ENCODE peak calls at places on chromosome 17, in four cellular contexts. One of them, this sample, is unnamed.

GRCh38 chr17:15917439-15918027 is 27.4 kb upstream of the ADORA2B start:
- DNase-seq in right atrium auricular region: no peak
- DNase-seq in cardiac muscle cell: no peak
- DNase-seq in CD8-positive, alpha-beta memory T cell: no peak
- DNase-seq in this sample: no peak

GRCh38 chr17:72422505-72423285 is 301.9 kb downstream of the SOX9 start:
- DNase-seq in right atrium auricular region: peak; percentile 90
- DNase-seq in cardiac muscle cell: peak; percentile 21
- DNase-seq in CD8-positive, alpha-beta memory T cell: no peak
- DNase-seq in this sample: peak; percentile 49

GRCh38 chr17:27956601-27957445 is 63.7 kb upstream of the LYRM9 start:
- DNase-seq in right atrium auricular region: no peak
- DNase-seq in cardiac muscle cell: peak; percentile 63
- DNase-seq in CD8-positive, alpha-beta memory T cell: no peak
- DNase-seq in this sample: no peak

GRCh38 chr17:70882504-70882903 is 713.2 kb downstream of the KCNJ2 start:
- DNase-seq in right atrium auricular region: no peak
- DNase-seq in cardiac muscle cell: no peak
- DNase-seq in CD8-positive, alpha-beta memory T cell: no peak
- DNase-seq in this sample: no peak

GRCh38 chr17:41800601-41801373 is 11.0 kb downstream of the P3H4 start:
- DNase-seq in right atrium auricular region: no peak
- DNase-seq in cardiac muscle cell: no peak
- DNase-seq in CD8-positive, alpha-beta memory T cell: no peak
- DNase-seq in this sample: no peak

GRCh38 chr17:5034651-5035050 is 575 bp downstream of the SLC52A1 start:
- DNase-seq in right atrium auricular region: no peak
- DNase-seq in cardiac muscle cell: no peak
- DNase-seq in CD8-positive, alpha-beta memory T cell: no peak
- DNase-seq in this sample: no peak

GRCh38 chr17:42182927-42183734 is 2.1 kb downstream of the HCRT start:
- DNase-seq in right atrium auricular region: no peak
- DNase-seq in cardiac muscle cell: no peak
- DNase-seq in CD8-positive, alpha-beta memory T cell: no peak
- DNase-seq in this sample: no peak

GRCh38 chr17:31739300-31739699 is 119.7 kb downstream of the COPRS start:
- DNase-seq in right atrium auricular region: no peak
- DNase-seq in cardiac muscle cell: no peak
- DNase-seq in CD8-positive, alpha-beta memory T cell: no peak
- DNase-seq in this sample: no peak

GRCh38 chr17:72525225-72525988 is 404.6 kb downstream of the SOX9 start:
- DNase-seq in right atrium auricular region: no peak
- DNase-seq in cardiac muscle cell: no peak
- DNase-seq in CD8-positive, alpha-beta memory T cell: no peak
- DNase-seq in this sample: no peak

GRCh38 chr17:27413792-27414191 is 42.5 kb upstream of the KSR1 start:
- DNase-seq in right atrium auricular region: no peak
- DNase-seq in cardiac muscle cell: no peak
- DNase-seq in CD8-positive, alpha-beta memory T cell: no peak
- DNase-seq in this sample: no peak

GRCh38 chr17:66230918-66231543 is 1.8 kb upstream of the APOH start:
- DNase-seq in right atrium auricular region: no peak
- DNase-seq in cardiac muscle cell: no peak
- DNase-seq in CD8-positive, alpha-beta memory T cell: no peak
- DNase-seq in this sample: no peak

GRCh38 chr17:81236784-81237183 is 2.1 kb downstream of the TEPSIN start:
- DNase-seq in right atrium auricular region: no peak
- DNase-seq in cardiac muscle cell: no peak
- DNase-seq in CD8-positive, alpha-beta memory T cell: no peak
- DNase-seq in this sample: no peak

GRCh38 chr17:51015145-51015558 is 105.5 kb downstream of the SPAG9 start:
- DNase-seq in right atrium auricular region: no peak
- DNase-seq in cardiac muscle cell: no peak
- DNase-seq in CD8-positive, alpha-beta memory T cell: no peak
- DNase-seq in this sample: no peak

GRCh38 chr17:13462161-13462560 is 139.6 kb downstream of the HS3ST3A1 start:
- DNase-seq in right atrium auricular region: no peak
- DNase-seq in cardiac muscle cell: no peak
- DNase-seq in CD8-positive, alpha-beta memory T cell: no peak
- DNase-seq in this sample: no peak

GRCh38 chr17:222172-222571 is 40.7 kb upstream of the DOC2B start:
- DNase-seq in right atrium auricular region: peak; percentile 65
- DNase-seq in cardiac muscle cell: no peak
- DNase-seq in CD8-positive, alpha-beta memory T cell: no peak
- DNase-seq in this sample: no peak

GRCh38 chr17:6677158-6677831 is 25.7 kb downstream of the C17orf100 start:
- DNase-seq in right atrium auricular region: no peak
- DNase-seq in cardiac muscle cell: no peak
- DNase-seq in CD8-positive, alpha-beta memory T cell: no peak
- DNase-seq in this sample: no peak

GRCh38 chr17:75105269-75106080 is 4.3 kb upstream of the ARMC7 start:
- DNase-seq in right atrium auricular region: no peak
- DNase-seq in cardiac muscle cell: peak; percentile 60
- DNase-seq in CD8-positive, alpha-beta memory T cell: no peak
- DNase-seq in this sample: peak; percentile 66

GRCh38 chr17:73133911-73134649 is 30.7 kb upstream of the SSTR2 start:
- DNase-seq in right atrium auricular region: no peak
- DNase-seq in cardiac muscle cell: no peak
- DNase-seq in CD8-positive, alpha-beta memory T cell: no peak
- DNase-seq in this sample: no peak

GRCh38 chr17:40827746-40828453 is 5.5 kb upstream of the KRT10 start:
- DNase-seq in right atrium auricular region: no peak
- DNase-seq in cardiac muscle cell: peak; percentile 13
- DNase-seq in CD8-positive, alpha-beta memory T cell: no peak
- DNase-seq in this sample: no peak

GRCh38 chr17:73705594-73705993 is 61.3 kb upstream of the SDK2 start:
- DNase-seq in right atrium auricular region: no peak
- DNase-seq in cardiac muscle cell: no peak
- DNase-seq in CD8-positive, alpha-beta memory T cell: no peak
- DNase-seq in this sample: no peak

GRCh38 chr17:43877451-43878155 is 29.7 kb downstream of the MPP2 start:
- DNase-seq in right atrium auricular region: no peak
- DNase-seq in cardiac muscle cell: no peak
- DNase-seq in CD8-positive, alpha-beta memory T cell: no peak
- DNase-seq in this sample: no peak

GRCh38 chr17:78124836-78125137 is 3.8 kb downstream of the TMC6 start:
- DNase-seq in right atrium auricular region: no peak
- DNase-seq in cardiac muscle cell: no peak
- DNase-seq in CD8-positive, alpha-beta memory T cell: no peak
- DNase-seq in this sample: no peak

GRCh38 chr17:65799454-65799853 is 238.0 kb upstream of the AXIN2 start:
- DNase-seq in right atrium auricular region: no peak
- DNase-seq in cardiac muscle cell: no peak
- DNase-seq in CD8-positive, alpha-beta memory T cell: no peak
- DNase-seq in this sample: no peak

GRCh38 chr17:4230142-4230541 is 33.6 kb downstream of the ANKFY1 start:
- DNase-seq in right atrium auricular region: peak; percentile 68
- DNase-seq in cardiac muscle cell: peak; percentile 83
- DNase-seq in CD8-positive, alpha-beta memory T cell: no peak
- DNase-seq in this sample: no peak

GRCh38 chr17:63652106-63652505 is 29.9 kb downstream of the MAP3K3 start:
- DNase-seq in right atrium auricular region: no peak
- DNase-seq in cardiac muscle cell: no peak
- DNase-seq in CD8-positive, alpha-beta memory T cell: no peak
- DNase-seq in this sample: no peak

GRCh38 chr17:15432807-15433547 is 34.4 kb downstream of the CDRT4 start:
- DNase-seq in right atrium auricular region: no peak
- DNase-seq in cardiac muscle cell: no peak
- DNase-seq in CD8-positive, alpha-beta memory T cell: no peak
- DNase-seq in this sample: peak; percentile 75

GRCh38 chr17:72476575-72476986 is 355.8 kb downstream of the SOX9 start:
- DNase-seq in right atrium auricular region: no peak
- DNase-seq in cardiac muscle cell: no peak
- DNase-seq in CD8-positive, alpha-beta memory T cell: no peak
- DNase-seq in this sample: no peak

GRCh38 chr17:12665263-12666210 is at the start of gene MYOCD:
- DNase-seq in right atrium auricular region: no peak
- DNase-seq in cardiac muscle cell: peak; percentile 97
- DNase-seq in CD8-positive, alpha-beta memory T cell: no peak
- DNase-seq in this sample: peak; percentile 19

GRCh38 chr17:59840908-59841666 is 51.7 kb downstream of the TUBD1 start:
- DNase-seq in right atrium auricular region: no peak
- DNase-seq in cardiac muscle cell: no peak
- DNase-seq in CD8-positive, alpha-beta memory T cell: no peak
- DNase-seq in this sample: no peak

GRCh38 chr17:41537990-41538389 is 9.9 kb upstream of the KRT19 start:
- DNase-seq in right atrium auricular region: no peak
- DNase-seq in cardiac muscle cell: no peak
- DNase-seq in CD8-positive, alpha-beta memory T cell: no peak
- DNase-seq in this sample: no peak

GRCh38 chr17:45129426-45129939 is 2.8 kb downstream of the PLCD3 start:
- DNase-seq in right atrium auricular region: no peak
- DNase-seq in cardiac muscle cell: peak; percentile 36
- DNase-seq in CD8-positive, alpha-beta memory T cell: no peak
- DNase-seq in this sample: no peak

GRCh38 chr17:47946929-47947397 is 5.6 kb downstream of the PNPO start:
- DNase-seq in right atrium auricular region: peak; percentile 83
- DNase-seq in cardiac muscle cell: peak; percentile 71
- DNase-seq in CD8-positive, alpha-beta memory T cell: peak; percentile 61
- DNase-seq in this sample: peak; percentile 83

GRCh38 chr17:43898446-43898845 is 8.9 kb downstream of the MPP2 start:
- DNase-seq in right atrium auricular region: no peak
- DNase-seq in cardiac muscle cell: no peak
- DNase-seq in CD8-positive, alpha-beta memory T cell: no peak
- DNase-seq in this sample: no peak

GRCh38 chr17:70599198-70599597 is 429.9 kb downstream of the KCNJ2 start:
- DNase-seq in right atrium auricular region: no peak
- DNase-seq in cardiac muscle cell: no peak
- DNase-seq in CD8-positive, alpha-beta memory T cell: no peak
- DNase-seq in this sample: no peak

GRCh38 chr17:47852113-47852949 is 1.4 kb upstream of the SP6 start:
- DNase-seq in right atrium auricular region: no peak
- DNase-seq in cardiac muscle cell: no peak
- DNase-seq in CD8-positive, alpha-beta memory T cell: no peak
- DNase-seq in this sample: no peak

GRCh38 chr17:79922798-79923197 is 83.6 kb upstream of the CBX4 start:
- DNase-seq in right atrium auricular region: no peak
- DNase-seq in cardiac muscle cell: no peak
- DNase-seq in CD8-positive, alpha-beta memory T cell: no peak
- DNase-seq in this sample: no peak
- H3K4me3 ChIP-seq in right atrium auricular region: no peak overlapping the region
- H3K4me3 ChIP-seq in cardiac muscle cell: no peak overlapping the region
- H3K4me3 ChIP-seq in CD8-positive, alpha-beta memory T cell: no peak overlapping the region
- H3K4me3 ChIP-seq in this sample: no peak overlapping the region

GRCh38 chr17:57174591-57174990 is 81.7 kb upstream of the MSI2 start:
- DNase-seq in right atrium auricular region: no peak
- DNase-seq in cardiac muscle cell: no peak
- DNase-seq in CD8-positive, alpha-beta memory T cell: no peak
- DNase-seq in this sample: no peak

GRCh38 chr17:57182621-57183020 is 73.7 kb upstream of the MSI2 start:
- DNase-seq in right atrium auricular region: no peak
- DNase-seq in cardiac muscle cell: no peak
- DNase-seq in CD8-positive, alpha-beta memory T cell: no peak
- DNase-seq in this sample: no peak

GRCh38 chr17:57178839-57179238 is 77.5 kb upstream of the MSI2 start:
- DNase-seq in right atrium auricular region: no peak
- DNase-seq in cardiac muscle cell: no peak
- DNase-seq in CD8-positive, alpha-beta memory T cell: no peak
- DNase-seq in this sample: no peak
- H3K4me1 ChIP-seq in right atrium auricular region: no peaks in the 10 kb centered on the region
- H3K4me1 ChIP-seq in cardiac muscle cell: no peaks in the 10 kb centered on the region
- H3K4me1 ChIP-seq in CD8-positive, alpha-beta memory T cell: no peaks in the 10 kb centered on the region
- H3K4me1 ChIP-seq in this sample: no peaks in the 10 kb centered on the region

GRCh38 chr17:82384730-82385429 is 13.3 kb downstream of the UTS2R start:
- DNase-seq in right atrium auricular region: no peak
- DNase-seq in cardiac muscle cell: no peak
- DNase-seq in CD8-positive, alpha-beta memory T cell: no peak
- DNase-seq in this sample: peak; percentile 90
- H3K27me3 ChIP-seq in right atrium auricular region: no peaks in the 10 kb centered on the region
- H3K27me3 ChIP-seq in cardiac muscle cell: peaks cover 3% of the 10 kb centered on the region
- H3K27me3 ChIP-seq in CD8-positive, alpha-beta memory T cell: no peaks in the 10 kb centered on the region
- H3K27me3 ChIP-seq in this sample: no peaks in the 10 kb centered on the region

GRCh38 chr17:17494499-17495447 is 1.4 kb downstream of the RASD1 start:
- DNase-seq in right atrium auricular region: peak; percentile 75
- DNase-seq in cardiac muscle cell: peak; percentile 66
- DNase-seq in CD8-positive, alpha-beta memory T cell: no peak
- DNase-seq in this sample: peak; percentile 60
- H3K4me3 ChIP-seq in right atrium auricular region: peak overlapping the region; percentile 69
- H3K4me3 ChIP-seq in cardiac muscle cell: peak overlapping the region; percentile 53
- H3K4me3 ChIP-seq in CD8-positive, alpha-beta memory T cell: no peak overlapping the region
- H3K4me3 ChIP-seq in this sample: peak overlapping the region; percentile 55

GRCh38 chr17:17062356-17062755 is 20.1 kb downstream of the MPRIP start:
- DNase-seq in right atrium auricular region: no peak
- DNase-seq in cardiac muscle cell: no peak
- DNase-seq in CD8-positive, alpha-beta memory T cell: no peak
- DNase-seq in this sample: peak; percentile 31
- H3K4me1 ChIP-seq in right atrium auricular region: no peaks in the 10 kb centered on the region
- H3K4me1 ChIP-seq in cardiac muscle cell: no peaks in the 10 kb centered on the region
- H3K4me1 ChIP-seq in CD8-positive, alpha-beta memory T cell: peaks cover 17% of the 10 kb centered on the region
- H3K4me1 ChIP-seq in this sample: no peaks in the 10 kb centered on the region

GRCh38 chr17:8069587-8069860 is 18.0 kb downstream of the ALOX12B start:
- DNase-seq in right atrium auricular region: no peak
- DNase-seq in cardiac muscle cell: no peak
- DNase-seq in CD8-positive, alpha-beta memory T cell: no peak
- DNase-seq in this sample: peak; percentile 11
- H3K27me3 ChIP-seq in right atrium auricular region: peaks cover 9% of the 10 kb centered on the region
- H3K27me3 ChIP-seq in cardiac muscle cell: peaks cover 96% of the 10 kb centered on the region
- H3K27me3 ChIP-seq in CD8-positive, alpha-beta memory T cell: peaks cover 9% of the 10 kb centered on the region
- H3K27me3 ChIP-seq in this sample: peaks cover 33% of the 10 kb centered on the region